ENCODE peak calls at places on chromosomes 16 and 17, in nine cellular contexts. One of them, this sample, is unnamed.

GRCh38 chr16:20866161-20866772 is 33.9 kb downstream of the DCUN1D3 start:
- DNase-seq in suprapubic skin: peak
- DNase-seq in HepG2: peak
- DNase-seq in ovary: peak
- DNase-seq in A549: peak
- DNase-seq in stomach: peak
- DNase-seq in transverse colon: peak
- DNase-seq in H1: no peak
- DNase-seq in GM12878: no peak
- DNase-seq in this sample: no peak

GRCh38 chr16:73206306-73206705 is 158.4 kb upstream of the ZFHX3 start:
- DNase-seq in H1: no peak
- DNase-seq in GM12878: no peak
- DNase-seq in transverse colon: no peak
- DNase-seq in ovary: no peak
- DNase-seq in stomach: no peak
- DNase-seq in suprapubic skin: no peak
- DNase-seq in HepG2: no peak
- DNase-seq in A549: no peak
- DNase-seq in this sample: no peak

GRCh38 chr17:81021531-81022370 is 13.2 kb upstream of the BAIAP2 start:
- DNase-seq in transverse colon: no peak
- DNase-seq in stomach: no peak
- DNase-seq in GM12878: no peak
- DNase-seq in A549: no peak
- DNase-seq in H1: no peak
- DNase-seq in HepG2: no peak
- DNase-seq in ovary: no peak
- DNase-seq in suprapubic skin: no peak
- DNase-seq in this sample: no peak

GRCh38 chr16:58464047-58464915 is 35.7 kb upstream of the NDRG4 start:
- DNase-seq in GM12878: no peak
- DNase-seq in transverse colon: no peak
- DNase-seq in H1: no peak
- DNase-seq in A549: no peak
- DNase-seq in stomach: peak
- DNase-seq in ovary: no peak
- DNase-seq in HepG2: no peak
- DNase-seq in suprapubic skin: no peak
- DNase-seq in this sample: no peak

GRCh38 chr17:83177611-83178532 is 98.5 kb downstream of the METRNL start:
- DNase-seq in HepG2: no peak
- DNase-seq in GM12878: no peak
- DNase-seq in transverse colon: no peak
- DNase-seq in H1: no peak
- DNase-seq in suprapubic skin: no peak
- DNase-seq in stomach: no peak
- DNase-seq in A549: no peak
- DNase-seq in ovary: no peak
- DNase-seq in this sample: peak

GRCh38 chr17:46178550-46179198 is 14.6 kb downstream of the KANSL1 start:
- DNase-seq in ovary: no peak
- DNase-seq in A549: no peak
- DNase-seq in transverse colon: no peak
- DNase-seq in GM12878: no peak
- DNase-seq in H1: no peak
- DNase-seq in suprapubic skin: no peak
- DNase-seq in HepG2: no peak
- DNase-seq in stomach: no peak
- DNase-seq in this sample: no peak

GRCh38 chr16:3138823-3139426 is 4.1 kb downstream of the ZNF213 start:
- DNase-seq in ovary: no peak
- DNase-seq in GM12878: no peak
- DNase-seq in transverse colon: no peak
- DNase-seq in H1: no peak
- DNase-seq in HepG2: no peak
- DNase-seq in stomach: no peak
- DNase-seq in A549: no peak
- DNase-seq in suprapubic skin: no peak
- DNase-seq in this sample: no peak

GRCh38 chr17:65385071-65385470 is 176.4 kb downstream of the AXIN2 start:
- DNase-seq in H1: no peak
- DNase-seq in suprapubic skin: no peak
- DNase-seq in HepG2: no peak
- DNase-seq in stomach: no peak
- DNase-seq in A549: no peak
- DNase-seq in GM12878: no peak
- DNase-seq in ovary: no peak
- DNase-seq in transverse colon: no peak
- DNase-seq in this sample: no peak

GRCh38 chr16:17743578-17743977 is 272.8 kb upstream of the XYLT1 start:
- DNase-seq in GM12878: no peak
- DNase-seq in stomach: no peak
- DNase-seq in transverse colon: no peak
- DNase-seq in HepG2: no peak
- DNase-seq in ovary: no peak
- DNase-seq in H1: no peak
- DNase-seq in A549: no peak
- DNase-seq in suprapubic skin: no peak
- DNase-seq in this sample: no peak

GRCh38 chr16:77613115-77613514 is 109.2 kb upstream of the NUDT7 start:
- DNase-seq in ovary: no peak
- DNase-seq in HepG2: no peak
- DNase-seq in H1: no peak
- DNase-seq in A549: no peak
- DNase-seq in transverse colon: no peak
- DNase-seq in GM12878: no peak
- DNase-seq in suprapubic skin: no peak
- DNase-seq in stomach: no peak
- DNase-seq in this sample: no peak

GRCh38 chr17:79938696-79939435 is 96.8 kb downstream of the TBC1D16 start:
- DNase-seq in stomach: no peak
- DNase-seq in HepG2: peak
- DNase-seq in suprapubic skin: no peak
- DNase-seq in transverse colon: no peak
- DNase-seq in GM12878: no peak
- DNase-seq in H1: no peak
- DNase-seq in A549: no peak
- DNase-seq in ovary: no peak
- DNase-seq in this sample: no peak

GRCh38 chr16:80680046-80680445 is 124.4 kb downstream of the CDYL2 start:
- DNase-seq in stomach: no peak
- DNase-seq in A549: no peak
- DNase-seq in HepG2: no peak
- DNase-seq in transverse colon: no peak
- DNase-seq in ovary: no peak
- DNase-seq in GM12878: no peak
- DNase-seq in H1: no peak
- DNase-seq in suprapubic skin: no peak
- DNase-seq in this sample: no peak

GRCh38 chr16:68286153-68287074 is 22.1 kb downstream of the SLC7A6 start:
- DNase-seq in suprapubic skin: no peak
- DNase-seq in HepG2: peak
- DNase-seq in GM12878: no peak
- DNase-seq in stomach: no peak
- DNase-seq in A549: no peak
- DNase-seq in H1: no peak
- DNase-seq in transverse colon: no peak
- DNase-seq in ovary: no peak
- DNase-seq in this sample: no peak

DNA sequence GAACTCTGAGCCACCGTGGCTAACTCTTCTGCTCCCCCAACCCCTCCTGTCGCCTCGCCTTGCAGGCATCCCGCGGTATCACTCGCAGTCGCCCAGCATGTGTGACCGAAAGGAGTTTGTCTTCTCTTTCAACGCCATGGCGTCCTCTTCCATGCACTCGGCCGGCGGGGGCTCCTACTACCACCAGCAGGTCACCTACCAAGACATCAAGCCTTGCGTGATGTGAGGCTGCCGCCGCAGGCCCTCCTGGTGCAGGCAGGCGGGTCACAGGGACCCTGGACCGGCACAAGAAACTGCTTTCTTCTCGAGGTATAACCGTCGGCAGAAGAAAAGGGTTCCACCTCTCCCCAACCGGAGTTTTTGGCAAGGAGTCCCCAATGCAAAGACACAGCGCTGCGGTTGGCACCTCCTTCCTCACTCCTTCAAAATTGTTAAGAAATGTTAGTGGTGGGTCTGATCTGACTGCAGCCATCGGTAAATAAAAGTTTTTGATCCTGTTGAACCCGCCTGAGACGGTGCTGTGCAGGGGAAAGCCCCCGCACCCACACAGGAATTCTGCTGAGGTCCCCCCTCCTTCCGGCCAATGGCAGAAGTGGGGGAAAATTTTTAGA is 2.6 kb downstream of the FOXF1 start:
- DNase-seq in HepG2: no peak
- DNase-seq in suprapubic skin: no peak
- DNase-seq in GM12878: no peak
- DNase-seq in H1: no peak
- DNase-seq in stomach: no peak
- DNase-seq in ovary: no peak
- DNase-seq in transverse colon: no peak
- DNase-seq in A549: no peak
- DNase-seq in this sample: no peak
- H3K4me3 ChIP-seq in HepG2: no peak
- H3K4me3 ChIP-seq in suprapubic skin: no peak
- H3K4me3 ChIP-seq in GM12878: no peak
- H3K4me3 ChIP-seq in H1: no peak
- H3K4me3 ChIP-seq in stomach: peak
- H3K4me3 ChIP-seq in ovary: peak
- H3K4me3 ChIP-seq in transverse colon: peak
- H3K4me3 ChIP-seq in A549: no peak
- H3K4me3 ChIP-seq in this sample: no peak

GRCh38 chr17:71399649-71400048 is 721.2 kb upstream of the SOX9 start:
- DNase-seq in ovary: no peak
- DNase-seq in transverse colon: no peak
- DNase-seq in HepG2: no peak
- DNase-seq in suprapubic skin: no peak
- DNase-seq in A549: no peak
- DNase-seq in stomach: no peak
- DNase-seq in H1: no peak
- DNase-seq in GM12878: no peak
- DNase-seq in this sample: no peak

GRCh38 chr17:71405101-71405500 is 715.7 kb upstream of the SOX9 start:
- DNase-seq in H1: no peak
- DNase-seq in stomach: no peak
- DNase-seq in HepG2: no peak
- DNase-seq in GM12878: no peak
- DNase-seq in ovary: no peak
- DNase-seq in transverse colon: no peak
- DNase-seq in A549: no peak
- DNase-seq in suprapubic skin: no peak
- DNase-seq in this sample: no peak

GRCh38 chr17:71402007-71402406 is 718.8 kb upstream of the SOX9 start:
- DNase-seq in GM12878: no peak
- DNase-seq in HepG2: no peak
- DNase-seq in stomach: no peak
- DNase-seq in H1: no peak
- DNase-seq in A549: no peak
- DNase-seq in transverse colon: no peak
- DNase-seq in suprapubic skin: no peak
- DNase-seq in ovary: no peak
- DNase-seq in this sample: no peak

GRCh38 chr17:71398706-71399620 is 721.9 kb upstream of the SOX9 start:
- DNase-seq in transverse colon: no peak
- DNase-seq in GM12878: no peak
- DNase-seq in H1: no peak
- DNase-seq in suprapubic skin: no peak
- DNase-seq in HepG2: no peak
- DNase-seq in stomach: no peak
- DNase-seq in A549: no peak
- DNase-seq in ovary: no peak
- DNase-seq in this sample: no peak

GRCh38 chr17:71402661-71403141 is 718.1 kb upstream of the SOX9 start:
- DNase-seq in HepG2: no peak
- DNase-seq in A549: peak
- DNase-seq in stomach: no peak
- DNase-seq in ovary: no peak
- DNase-seq in transverse colon: no peak
- DNase-seq in suprapubic skin: no peak
- DNase-seq in H1: no peak
- DNase-seq in GM12878: no peak
- DNase-seq in this sample: no peak
- TF ChIP-seq EP300 in HepG2: no peak
- TF ChIP-seq EP300 in A549: no peak
- TF ChIP-seq EP300 in stomach: no peak
- TF ChIP-seq EP300 in ovary: no peak
- TF ChIP-seq EP300 in transverse colon: no peak
- TF ChIP-seq EP300 in suprapubic skin: no peak
- TF ChIP-seq EP300 in H1: no peak
- TF ChIP-seq EP300 in GM12878: no peak
- TF ChIP-seq EP300 in this sample: no peak

DNA sequence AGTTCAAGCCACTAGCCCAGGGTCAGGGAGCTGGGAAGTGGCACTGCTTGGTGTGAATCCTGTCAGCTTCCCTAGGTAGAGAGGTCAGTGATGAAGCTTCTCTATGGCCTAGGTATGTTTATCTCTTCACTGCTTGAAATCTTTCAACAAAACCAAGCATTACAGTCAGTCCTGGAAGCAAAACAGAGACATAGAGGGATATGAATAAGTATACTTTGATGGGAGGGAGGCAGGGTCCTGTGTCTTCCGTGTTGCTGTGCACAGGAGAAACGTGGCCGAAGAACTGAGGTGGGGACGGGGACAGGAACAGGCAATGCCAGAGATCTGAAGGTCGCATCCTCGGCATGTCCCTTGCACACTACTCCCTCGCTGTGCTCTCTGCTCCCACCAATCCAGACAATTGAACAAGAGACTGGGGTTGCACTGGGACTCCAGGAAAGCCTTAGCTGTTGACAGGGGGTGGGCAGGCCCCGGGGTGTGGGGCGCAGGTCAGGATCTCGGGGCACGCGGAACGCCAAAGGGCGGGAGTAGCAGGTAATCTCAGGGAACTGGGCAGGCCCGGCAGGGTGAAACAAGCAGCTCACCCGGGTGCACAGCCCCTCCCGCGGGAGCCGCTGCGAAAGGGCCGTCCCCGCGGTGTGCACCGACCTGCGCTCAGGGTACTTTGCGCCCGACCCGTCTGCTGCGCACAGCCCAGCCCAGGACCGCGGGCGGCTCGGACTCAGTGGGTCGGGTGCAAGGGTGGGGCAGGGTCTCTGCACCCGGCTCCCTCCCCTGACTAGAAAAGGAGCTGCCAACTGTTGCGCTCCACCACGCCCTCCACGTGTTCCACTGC is at the start of gene MT1H:
- DNase-seq in HepG2: no peak
- DNase-seq in suprapubic skin: no peak
- DNase-seq in GM12878: no peak
- DNase-seq in H1: no peak
- DNase-seq in A549: no peak
- DNase-seq in stomach: peak
- DNase-seq in transverse colon: peak
- DNase-seq in ovary: no peak
- DNase-seq in this sample: no peak
- H3K4me3 ChIP-seq in HepG2: no peak
- H3K4me3 ChIP-seq in suprapubic skin: peak
- H3K4me3 ChIP-seq in GM12878: no peak
- H3K4me3 ChIP-seq in H1: peak
- H3K4me3 ChIP-seq in A549: no peak
- H3K4me3 ChIP-seq in stomach: peak
- H3K4me3 ChIP-seq in transverse colon: no peak
- H3K4me3 ChIP-seq in ovary: no peak
- H3K4me3 ChIP-seq in this sample: no peak

GRCh38 chr17:8320990-8321389 is 10.9 kb downstream of the ARHGEF15 start:
- DNase-seq in A549: no peak
- DNase-seq in stomach: no peak
- DNase-seq in GM12878: no peak
- DNase-seq in transverse colon: no peak
- DNase-seq in H1: no peak
- DNase-seq in ovary: no peak
- DNase-seq in HepG2: no peak
- DNase-seq in suprapubic skin: no peak
- DNase-seq in this sample: no peak
- TF ChIP-seq EP300 in A549: no peak
- TF ChIP-seq EP300 in stomach: no peak
- TF ChIP-seq EP300 in GM12878: no peak
- TF ChIP-seq EP300 in transverse colon: no peak
- TF ChIP-seq EP300 in H1: no peak
- TF ChIP-seq EP300 in ovary: no peak
- TF ChIP-seq EP300 in HepG2: no peak
- TF ChIP-seq EP300 in suprapubic skin: no peak
- TF ChIP-seq EP300 in this sample: no peak